ENCODE peak calls at places on chromosomes 7 and 10, in ten cellular contexts. F is H1, J is mammary epithelial cell, Q is kidney, C is astrocyte, K is adipocyte, U is IMR-90, B is PC-3, E is NT2/D1, Y is Karpas-422. L is an unnamed sample.
A peak's percentile ranks its signal among the peaks of the same experiment; 100 is the strongest.

GRCh38 chr10:19119191-19119590 is 70.6 kb downstream of the MALRD1 start:
- DNase-seq in F (peak; percentile 47), J (no peak), Q (no peak), C (no peak), K (no peak), U (no peak), B (no peak), E (peak; percentile 39), Y (no peak), L (no peak)

GRCh38 chr7:148607151-148607661 is 16.6 kb downstream of the C7orf33 start:
- DNase-seq in F (no peak), J (no peak), Q (no peak), C (no peak), K (no peak), U (no peak), B (no peak), E (peak; percentile 84), Y (no peak), L (no peak)

GRCh38 chr10:84214612-84215235 is 10.6 kb downstream of the LRIT2 start:
- DNase-seq in F (peak; percentile 84), J (peak; percentile 26), Q (no peak), C (no peak), K (no peak), U (no peak), B (peak; percentile 14), E (peak; percentile 25), Y (peak; percentile 70), L (no peak)

GRCh38 chr10:35040761-35041501 is 49.2 kb downstream of the CUL2 start:
- DNase-seq in F (peak; percentile 64), J (peak; percentile 46), Q (no peak), C (peak; percentile 72), K (peak; percentile 64), U (peak; percentile 63), B (peak; percentile 72), E (no peak), Y (no peak), L (no peak)

GRCh38 chr7:11513460-11513859 is 318.5 kb downstream of the THSD7A start:
- DNase-seq in F (no peak), J (no peak), Q (no peak), C (no peak), K (no peak), U (no peak), B (no peak), E (no peak), Y (no peak), L (no peak)

GRCh38 chr7:781228-781864 is 50.9 kb upstream of the SUN1 start:
- DNase-seq in F (no peak), J (no peak), Q (peak; percentile 61), C (no peak), K (no peak), U (no peak), B (no peak), E (no peak), Y (no peak), L (no peak)

GRCh38 chr7:69457912-69458491 is 140.3 kb upstream of the AUTS2 start:
- DNase-seq in F (no peak), J (no peak), Q (no peak), C (peak; percentile 74), K (peak; percentile 14), U (no peak), B (no peak), E (peak; percentile 84), Y (no peak), L (no peak)

GRCh38 chr7:8436965-8437364 is 3.6 kb downstream of the NXPH1 start:
- DNase-seq in F (peak; percentile 93), J (peak; percentile 29), Q (no peak), C (no peak), K (no peak), U (no peak), B (peak; percentile 69), E (peak; percentile 87), Y (peak; percentile 87), L (no peak)

GRCh38 chr7:141541375-141541774 is 9.8 kb upstream of the AGK start:
- DNase-seq in F (no peak), J (no peak), Q (no peak), C (no peak), K (no peak), U (no peak), B (no peak), E (no peak), Y (no peak), L (no peak)

GRCh38 chr10:101012525-101013364 is 13.1 kb downstream of the LZTS2 start:
- DNase-seq in F (peak; percentile 88), J (peak; percentile 93), Q (peak; percentile 94), C (peak; percentile 85), K (peak; percentile 97), U (peak; percentile 95), B (peak; percentile 84), E (no peak), Y (peak; percentile 92), L (peak; percentile 90)

GRCh38 chr10:15238553-15239335 is 70.3 kb upstream of the NMT2 start:
- DNase-seq in F (no peak), J (no peak), Q (no peak), C (peak; percentile 73), K (peak; percentile 11), U (peak; percentile 60), B (no peak), E (no peak), Y (no peak), L (no peak)

GRCh38 chr10:89837173-89838001 is 136.0 kb downstream of the KIF20B start:
- DNase-seq in F (no peak), J (no peak), Q (peak; percentile 75), C (peak; percentile 18), K (peak; percentile 25), U (peak; percentile 8), B (peak; percentile 1), E (no peak), Y (no peak), L (no peak)

GRCh38 chr7:21429786-21430574 is 2.1 kb downstream of the SP4 start:
- DNase-seq in F (no peak), J (no peak), Q (no peak), C (no peak), K (no peak), U (no peak), B (no peak), E (no peak), Y (no peak), L (no peak)

GRCh38 chr7:152899482-152900166 is 140.1 kb downstream of the ACTR3B start:
- DNase-seq in F (no peak), J (no peak), Q (peak; percentile 73), C (no peak), K (no peak), U (no peak), B (peak; percentile 64), E (no peak), Y (no peak), L (no peak)

GRCh38 chr10:11176746-11177145 is 159.1 kb downstream of the CELF2 start:
- DNase-seq in F (no peak), J (no peak), Q (no peak), C (no peak), K (no peak), U (no peak), B (no peak), E (no peak), Y (no peak), L (no peak)

GRCh38 chr10:75433216-75433615 is 1.8 kb downstream of the LRMDA start:
- DNase-seq in F (no peak), J (no peak), Q (no peak), C (no peak), K (no peak), U (no peak), B (no peak), E (no peak), Y (no peak), L (no peak)

GRCh38 chr7:131557521-131558385 is 1.3 kb upstream of the PODXL start:
- DNase-seq in F (peak; percentile 91), J (no peak), Q (peak; percentile 82), C (no peak), K (peak; percentile 44), U (no peak), B (peak; percentile 24), E (peak; percentile 92), Y (no peak), L (no peak)

DNA sequence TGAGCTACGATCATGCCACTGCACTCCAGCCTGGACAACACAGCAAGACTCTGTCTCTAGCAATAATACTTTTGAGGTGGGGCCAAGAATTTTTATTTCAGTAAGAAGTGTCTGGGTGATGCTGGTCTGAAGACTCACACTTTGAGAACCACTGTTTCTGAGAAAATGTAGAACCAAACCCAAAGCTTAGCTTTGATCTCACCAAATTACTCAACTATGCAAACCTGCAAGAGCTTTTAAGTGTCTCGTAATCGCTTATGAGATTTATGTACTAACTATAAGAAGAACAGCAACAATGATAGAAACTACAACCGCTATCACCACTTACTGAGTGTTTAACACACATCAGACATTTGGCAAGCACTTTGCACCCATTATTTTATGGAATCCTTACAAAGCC is 29.5 kb downstream of the APBB1IP start:
- DNase-seq in F (no peak), J (no peak), Q (no peak), C (no peak), K (no peak), U (no peak), B (no peak), E (no peak), Y (no peak), L (no peak)
- H3K4me1 ChIP-seq in F (no peaks in the 10 kb centered on the region), J (no peaks in the 10 kb centered on the region), Q (no peaks in the 10 kb centered on the region), C (peaks cover 11% of the 10 kb centered on the region), K (peaks cover 27% of the 10 kb centered on the region), U (no peaks in the 10 kb centered on the region), B (no peaks in the 10 kb centered on the region), E (no peaks in the 10 kb centered on the region), Y (peaks cover 68% of the 10 kb centered on the region), L (peaks cover 7% of the 10 kb centered on the region)

GRCh38 chr7:128011079-128011670 is 20.1 kb downstream of the LRRC4 start:
- DNase-seq in F (no peak), J (no peak), Q (no peak), C (no peak), K (no peak), U (no peak), B (no peak), E (no peak), Y (peak; percentile 74), L (no peak)
- H3K9ac ChIP-seq in F (no peak overlapping the region), J (no peak overlapping the region), Q (no peak overlapping the region), C (no peak overlapping the region), K (no peak overlapping the region), U (no peak overlapping the region), B (no peak overlapping the region), E (no peak overlapping the region), Y (peak overlapping the region; percentile 68), L (no peak overlapping the region)

GRCh38 chr10:113132651-113133088 is 182.6 kb downstream of the TCF7L2 start:
- DNase-seq in F (no peak), J (no peak), Q (no peak), C (peak; percentile 68), K (peak; percentile 15), U (peak; percentile 32), B (no peak), E (no peak), Y (no peak), L (no peak)
- H3K4me1 ChIP-seq in F (peaks cover 45% of the 10 kb centered on the region), J (peaks cover 7% of the 10 kb centered on the region), Q (peaks cover 4% of the 10 kb centered on the region), C (peaks cover 13% of the 10 kb centered on the region), K (peaks cover 62% of the 10 kb centered on the region), U (peaks cover 14% of the 10 kb centered on the region), B (no peaks in the 10 kb centered on the region), E (peaks cover 23% of the 10 kb centered on the region), Y (no peaks in the 10 kb centered on the region), L (no peaks in the 10 kb centered on the region)

GRCh38 chr7:128121731-128122576 is 90.7 kb upstream of the LRRC4 start:
- DNase-seq in F (no peak), J (no peak), Q (peak; percentile 92), C (no peak), K (no peak), U (no peak), B (no peak), E (no peak), Y (no peak), L (no peak)
- H3K9ac ChIP-seq in F (no peak overlapping the region), J (no peak overlapping the region), Q (no peak overlapping the region), C (no peak overlapping the region), K (peak overlapping the region; percentile 85), U (no peak overlapping the region), B (no peak overlapping the region), E (no peak overlapping the region), Y (no peak overlapping the region), L (peak overlapping the region; percentile 72)

L was measured in keratinocyte.